ENCODE peak calls at places on chromosome 3, in eight cellular contexts. S, Q, P, C, H, R, Z and E are unnamed samples.
A peak's percentile ranks its signal among the peaks of the same experiment; 100 is the strongest.

GRCh38 chr3:149013726-149014125 is 22.4 kb downstream of the GYG1 start:
- DNase-seq in C (no peak), Q (peak; percentile 65), P (no peak), H (no peak), S (no peak), Z (no peak), R (peak; percentile 71), E (no peak)

GRCh38 chr3:13650210-13651056 is 101.5 kb downstream of the FBLN2 start:
- DNase-seq in Z (peak; percentile 46), H (peak; percentile 78), P (peak; percentile 76), R (peak; percentile 62), Q (peak; percentile 60), C (peak; percentile 56), S (peak; percentile 90), E (peak; percentile 75)

GRCh38 chr3:170470063-170471006 is 51.7 kb downstream of the CLDN11 start:
- DNase-seq in Z (no peak), H (no peak), R (peak; percentile 65), Q (no peak), S (no peak), C (peak; percentile 57), P (no peak), E (no peak)

GRCh38 chr3:124429129-124429815 is 301.0 kb upstream of the UMPS start:
- DNase-seq in H (no peak), S (no peak), Q (peak; percentile 12), P (no peak), R (peak; percentile 30), Z (no peak), C (peak; percentile 34), E (no peak)

GRCh38 chr3:147405552-147406254 is 640 bp downstream of the ZIC4 start:
- DNase-seq in Q (no peak), P (no peak), C (no peak), S (peak; percentile 57), H (no peak), R (peak; percentile 62), Z (no peak), E (no peak)

GRCh38 chr3:331881-332280 is 135.3 kb downstream of the CHL1 start:
- DNase-seq in R (no peak), Z (no peak), H (no peak), Q (no peak), C (no peak), S (no peak), P (no peak), E (no peak)

GRCh38 chr3:127501177-127501576 is 89.4 kb downstream of the TPRA1 start:
- DNase-seq in Q (no peak), P (no peak), C (no peak), R (no peak), S (no peak), Z (no peak), H (no peak), E (no peak)

GRCh38 chr3:1611824-1612223 is 486.8 kb upstream of the CNTN4 start:
- DNase-seq in Q (no peak), R (no peak), P (no peak), H (no peak), Z (no peak), C (no peak), S (peak; percentile 29), E (no peak)

GRCh38 chr3:59780209-59780608 is 730.4 kb upstream of the CFAP20DC start:
- DNase-seq in Q (no peak), Z (no peak), R (no peak), C (no peak), S (no peak), H (no peak), P (no peak), E (no peak)

GRCh38 chr3:87088984-87089841 is 98.3 kb upstream of the VGLL3 start:
- DNase-seq in P (peak; percentile 55), H (peak; percentile 76), S (peak; percentile 68), Z (no peak), C (peak; percentile 91), R (peak; percentile 72), Q (peak; percentile 46), E (peak; percentile 73)

GRCh38 chr3:27176256-27176655 is 192.9 kb downstream of the NEK10 start:
- DNase-seq in S (no peak), Z (no peak), C (no peak), P (no peak), R (no peak), H (no peak), Q (no peak), E (no peak)

GRCh38 chr3:24263069-24263668 is 231.5 kb downstream of the THRB start:
- DNase-seq in S (no peak), Z (no peak), P (no peak), R (no peak), Q (no peak), C (no peak), H (no peak), E (no peak)

DNA sequence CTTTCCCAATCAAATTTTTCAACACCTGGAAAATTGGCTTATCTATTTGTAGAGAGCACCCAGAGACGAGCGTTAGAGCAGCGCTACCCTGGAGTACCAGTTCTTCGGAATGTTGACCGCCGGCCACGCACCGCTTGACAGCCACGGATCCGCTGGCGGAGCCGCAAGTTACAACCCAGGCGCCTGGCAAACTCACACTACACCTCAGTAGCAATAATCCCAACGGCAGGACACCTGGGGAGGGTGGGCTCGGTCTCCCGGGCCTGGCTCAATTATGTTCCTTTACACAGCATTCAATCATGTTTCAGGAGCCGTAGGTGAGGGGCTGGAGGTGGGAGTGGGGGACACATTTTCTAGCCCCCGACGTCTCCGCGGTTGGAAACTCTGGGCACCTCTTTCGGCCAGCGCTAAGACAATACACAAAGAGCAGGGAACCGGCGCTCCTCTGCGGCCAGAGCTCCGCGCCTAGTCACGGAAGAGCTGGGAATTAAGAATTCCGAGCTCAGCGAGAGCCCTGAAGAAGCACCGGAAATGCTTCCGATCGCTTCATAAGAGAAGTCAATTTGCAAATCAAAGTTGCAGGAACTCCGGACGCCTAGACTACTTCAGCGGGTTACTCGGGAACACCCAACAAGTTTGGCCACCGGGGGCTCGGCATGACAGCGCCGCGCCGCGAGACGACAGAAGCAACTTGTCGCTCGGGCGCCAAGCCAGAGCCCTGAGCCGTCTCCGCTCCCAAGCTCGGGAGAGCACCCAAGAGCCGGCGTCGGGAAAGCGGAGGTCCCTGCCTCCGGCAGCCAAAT is 1.0 kb downstream of the MB21D2 start:
- DNase-seq in H (peak; percentile 87), P (peak; percentile 73), Q (peak; percentile 51), C (peak; percentile 63), S (peak; percentile 93), R (peak; percentile 77), Z (peak; percentile 36), E (peak; percentile 86)
- H3K4me3 ChIP-seq in H (peak overlapping the region; percentile 70), P (peak overlapping the region; percentile 61), Q (peak overlapping the region; percentile 94), C (peak overlapping the region; percentile 92), S (peak overlapping the region; percentile 90), R (peak overlapping the region; percentile 95), Z (peak overlapping the region; percentile 53), E (peak overlapping the region; percentile 65)

GRCh38 chr3:102059145-102059943 is 210.0 kb downstream of the NFKBIZ start:
- DNase-seq in C (no peak), S (no peak), P (no peak), Z (peak; percentile 77), R (no peak), H (no peak), Q (no peak), E (no peak)

GRCh38 chr3:102060814-102061213 is 211.5 kb downstream of the NFKBIZ start:
- DNase-seq in P (no peak), Z (no peak), S (no peak), Q (peak; percentile 13), H (no peak), C (no peak), R (no peak), E (no peak)

GRCh38 chr3:102054543-102054942 is 205.2 kb downstream of the NFKBIZ start:
- DNase-seq in H (no peak), S (no peak), P (no peak), Q (no peak), R (no peak), C (no peak), Z (no peak), E (no peak)

GRCh38 chr3:102053375-102053989 is 204.2 kb downstream of the NFKBIZ start:
- DNase-seq in Z (no peak), Q (peak; percentile 50), R (peak; percentile 74), H (no peak), C (peak; percentile 48), S (no peak), P (no peak), E (no peak)

DNA sequence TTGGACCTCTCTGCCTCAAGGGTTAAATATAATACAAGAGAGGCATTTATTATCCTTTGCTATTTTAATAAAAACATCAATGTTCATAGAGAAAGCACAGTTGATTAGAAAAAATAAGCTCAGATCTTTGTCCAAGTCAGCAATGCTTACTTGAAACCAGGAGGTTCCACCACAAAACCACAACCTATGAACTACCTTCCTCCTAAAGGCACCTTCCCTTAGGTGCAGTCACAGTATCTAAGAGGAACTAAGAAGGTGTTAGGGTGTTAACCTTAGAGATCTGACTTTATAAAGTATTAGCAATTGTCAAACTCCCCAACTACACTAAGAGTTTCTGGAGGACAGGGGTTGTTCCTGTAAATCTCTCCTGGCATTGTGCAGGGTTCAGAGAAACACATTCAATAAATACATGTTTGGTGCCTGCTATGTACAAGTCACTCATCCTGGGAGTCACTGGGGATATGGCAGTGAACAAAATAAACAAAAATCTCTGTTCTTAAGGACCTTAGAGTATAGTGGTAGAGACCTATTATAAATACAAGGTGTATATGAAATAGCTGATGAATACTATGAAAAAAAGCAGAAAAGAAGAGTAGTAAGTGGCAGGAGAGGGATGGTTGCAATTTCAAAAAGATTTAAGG is 208.6 kb downstream of the NFKBIZ start:
- DNase-seq in H (no peak), Q (no peak), Z (peak; percentile 42), S (no peak), R (no peak), P (no peak), C (no peak), E (no peak)
- TF ChIP-seq CTCF in H (no peak), Q (no peak), Z (no peak), S (no peak), R (no peak), P (no peak), C (no peak), E (no peak)

GRCh38 chr3:143974877-143975238 is 3.2 kb downstream of the DIPK2A start:
- DNase-seq in Q (no peak), R (peak; percentile 33), S (no peak), Z (no peak), H (no peak), C (peak; percentile 43), P (no peak), E (no peak)
- H3K4me3 ChIP-seq in Q (peak overlapping the region; percentile 87), R (peak overlapping the region; percentile 79), S (peak overlapping the region; percentile 91), Z (no peak overlapping the region), H (no peak overlapping the region), C (peak overlapping the region; percentile 61), P (no peak overlapping the region), E (peak overlapping the region; percentile 84)

GRCh38 chr3:46907960-46908293 is 30.4 kb downstream of the PTH1R start:
- DNase-seq in C (no peak), P (no peak), Z (no peak), S (no peak), Q (no peak), H (no peak), R (no peak), E (no peak)

GRCh38 chr3:46908986-46909534 is 31.5 kb downstream of the PTH1R start:
- DNase-seq in S (no peak), R (no peak), Z (no peak), C (no peak), Q (no peak), H (no peak), P (no peak), E (no peak)

GRCh38 chr3:46907271-46907670 is 29.8 kb downstream of the PTH1R start:
- DNase-seq in P (no peak), S (no peak), Q (no peak), Z (no peak), R (no peak), C (no peak), H (no peak), E (no peak)

GRCh38 chr3:46909535-46910161 is 32.1 kb downstream of the PTH1R start:
- DNase-seq in S (peak; percentile 94), Z (peak; percentile 76), Q (peak; percentile 88), C (peak; percentile 80), H (peak; percentile 89), R (peak; percentile 82), P (peak; percentile 85), E (peak; percentile 91)

GRCh38 chr3:46908294-46908985 is 30.9 kb downstream of the PTH1R start:
- DNase-seq in Z (no peak), C (peak; percentile 58), R (peak; percentile 72), P (no peak), Q (peak; percentile 78), S (no peak), H (no peak), E (no peak)
- TF ChIP-seq CTCF in Z (no peak), C (peak; percentile 31), R (peak; percentile 35), P (no peak), Q (peak; percentile 50), S (no peak), H (peak; percentile 33), E (peak; percentile 32)